ENCODE peak calls at places on chromosomes 13 and 19, in seven cellular contexts. One of them, this sample, is unnamed. For H3K9me3, the result is how much of the 10 kb centered on the place peaks cover.

GRCh38 chr13:75968103-75968838 is 332.1 kb downstream of the LMO7 start:
- DNase-seq in psoas muscle: no peak
- DNase-seq in PC-3: peak
- DNase-seq in cardiac muscle cell: no peak
- DNase-seq in lower lobe of right lung: no peak
- DNase-seq in CD4-positive, alpha-beta T cell: no peak
- DNase-seq in colonic mucosa: no peak
- DNase-seq in this sample: no peak

GRCh38 chr13:113649212-113649611 is 8.8 kb downstream of the ATP4B start:
- DNase-seq in psoas muscle: peak
- DNase-seq in PC-3: no peak
- DNase-seq in cardiac muscle cell: no peak
- DNase-seq in lower lobe of right lung: peak
- DNase-seq in CD4-positive, alpha-beta T cell: no peak
- DNase-seq in colonic mucosa: no peak
- DNase-seq in this sample: peak

GRCh38 chr13:42876810-42877550 is 95.6 kb downstream of the FAM216B start:
- DNase-seq in psoas muscle: no peak
- DNase-seq in PC-3: peak
- DNase-seq in cardiac muscle cell: no peak
- DNase-seq in lower lobe of right lung: no peak
- DNase-seq in CD4-positive, alpha-beta T cell: no peak
- DNase-seq in colonic mucosa: no peak
- DNase-seq in this sample: no peak

GRCh38 chr19:11530432-11530831 is 1.5 kb upstream of the ECSIT start:
- DNase-seq in psoas muscle: peak
- DNase-seq in PC-3: peak
- DNase-seq in cardiac muscle cell: peak
- DNase-seq in lower lobe of right lung: peak
- DNase-seq in CD4-positive, alpha-beta T cell: peak
- DNase-seq in colonic mucosa: peak
- DNase-seq in this sample: peak

GRCh38 chr13:72125561-72125960 is 258.6 kb upstream of the DACH1 start:
- DNase-seq in psoas muscle: no peak
- DNase-seq in PC-3: peak
- DNase-seq in cardiac muscle cell: no peak
- DNase-seq in lower lobe of right lung: no peak
- DNase-seq in CD4-positive, alpha-beta T cell: no peak
- DNase-seq in colonic mucosa: no peak
- DNase-seq in this sample: no peak

GRCh38 chr13:50910483-50910805 is 853 bp downstream of the RNASEH2B start:
- DNase-seq in psoas muscle: no peak
- DNase-seq in PC-3: peak
- DNase-seq in cardiac muscle cell: peak
- DNase-seq in lower lobe of right lung: no peak
- DNase-seq in CD4-positive, alpha-beta T cell: no peak
- DNase-seq in colonic mucosa: peak
- DNase-seq in this sample: peak

GRCh38 chr19:29666634-29667389 is 1.6 kb downstream of the PLEKHF1 start:
- DNase-seq in psoas muscle: peak
- DNase-seq in PC-3: no peak
- DNase-seq in cardiac muscle cell: peak
- DNase-seq in lower lobe of right lung: peak
- DNase-seq in CD4-positive, alpha-beta T cell: no peak
- DNase-seq in colonic mucosa: peak
- DNase-seq in this sample: no peak

GRCh38 chr13:112756967-112757758 is 67.3 kb downstream of the ATP11A start:
- DNase-seq in psoas muscle: peak
- DNase-seq in PC-3: no peak
- DNase-seq in cardiac muscle cell: no peak
- DNase-seq in lower lobe of right lung: no peak
- DNase-seq in CD4-positive, alpha-beta T cell: no peak
- DNase-seq in colonic mucosa: no peak
- DNase-seq in this sample: peak

GRCh38 chr13:98405107-98405571 is 171.8 kb downstream of the STK24 start:
- DNase-seq in psoas muscle: no peak
- DNase-seq in PC-3: no peak
- DNase-seq in cardiac muscle cell: peak
- DNase-seq in lower lobe of right lung: no peak
- DNase-seq in CD4-positive, alpha-beta T cell: no peak
- DNase-seq in colonic mucosa: no peak
- DNase-seq in this sample: no peak

GRCh38 chr13:51913421-51914136 is 51.8 kb downstream of the CCDC70 start:
- DNase-seq in psoas muscle: no peak
- DNase-seq in PC-3: no peak
- DNase-seq in cardiac muscle cell: peak
- DNase-seq in lower lobe of right lung: no peak
- DNase-seq in CD4-positive, alpha-beta T cell: no peak
- DNase-seq in colonic mucosa: no peak
- DNase-seq in this sample: no peak

GRCh38 chr19:54448037-54448773 is 794 bp upstream of the LENG8 start:
- DNase-seq in psoas muscle: peak
- DNase-seq in PC-3: peak
- DNase-seq in cardiac muscle cell: peak
- DNase-seq in lower lobe of right lung: peak
- DNase-seq in CD4-positive, alpha-beta T cell: peak
- DNase-seq in colonic mucosa: peak
- DNase-seq in this sample: peak

GRCh38 chr13:45527699-45528462 is 63.1 kb downstream of the COG3 start:
- DNase-seq in psoas muscle: no peak
- DNase-seq in PC-3: peak
- DNase-seq in cardiac muscle cell: no peak
- DNase-seq in lower lobe of right lung: no peak
- DNase-seq in CD4-positive, alpha-beta T cell: no peak
- DNase-seq in colonic mucosa: no peak
- DNase-seq in this sample: peak

GRCh38 chr13:60654405-60654804 is 257.4 kb downstream of the TDRD3 start:
- DNase-seq in psoas muscle: no peak
- DNase-seq in PC-3: peak
- DNase-seq in cardiac muscle cell: peak
- DNase-seq in lower lobe of right lung: no peak
- DNase-seq in CD4-positive, alpha-beta T cell: no peak
- DNase-seq in colonic mucosa: no peak
- DNase-seq in this sample: no peak

GRCh38 chr19:13154911-13155471 is 4.8 kb downstream of the IER2 start:
- DNase-seq in psoas muscle: peak
- DNase-seq in PC-3: peak
- DNase-seq in cardiac muscle cell: peak
- DNase-seq in lower lobe of right lung: peak
- DNase-seq in CD4-positive, alpha-beta T cell: peak
- DNase-seq in colonic mucosa: peak
- DNase-seq in this sample: peak

GRCh38 chr13:99981115-99982020 is at the start of gene ZIC2:
- DNase-seq in psoas muscle: no peak
- DNase-seq in PC-3: peak
- DNase-seq in cardiac muscle cell: peak
- DNase-seq in lower lobe of right lung: no peak
- DNase-seq in CD4-positive, alpha-beta T cell: no peak
- DNase-seq in colonic mucosa: no peak
- DNase-seq in this sample: no peak

GRCh38 chr19:14722127-14722526 is 32.3 kb downstream of the ZNF333 start:
- DNase-seq in psoas muscle: no peak
- DNase-seq in PC-3: no peak
- DNase-seq in cardiac muscle cell: no peak
- DNase-seq in lower lobe of right lung: no peak
- DNase-seq in CD4-positive, alpha-beta T cell: no peak
- DNase-seq in colonic mucosa: no peak
- DNase-seq in this sample: no peak
- H3K9me3 ChIP-seq in psoas muscle: half or more
- H3K9me3 ChIP-seq in PC-3: under half
- H3K9me3 ChIP-seq in cardiac muscle cell: under half
- H3K9me3 ChIP-seq in lower lobe of right lung: half or more
- H3K9me3 ChIP-seq in CD4-positive, alpha-beta T cell: half or more
- H3K9me3 ChIP-seq in colonic mucosa: under half
- H3K9me3 ChIP-seq in this sample: under half

GRCh38 chr19:45444318-45445041 is 20.8 kb upstream of the ERCC1 start:
- DNase-seq in psoas muscle: peak
- DNase-seq in PC-3: peak
- DNase-seq in cardiac muscle cell: peak
- DNase-seq in lower lobe of right lung: peak
- DNase-seq in CD4-positive, alpha-beta T cell: peak
- DNase-seq in colonic mucosa: peak
- DNase-seq in this sample: peak
- TF ChIP-seq CTCF in psoas muscle: no peak
- TF ChIP-seq CTCF in PC-3: no peak
- TF ChIP-seq CTCF in cardiac muscle cell: no peak
- TF ChIP-seq CTCF in lower lobe of right lung: no peak
- TF ChIP-seq CTCF in CD4-positive, alpha-beta T cell: no peak
- TF ChIP-seq CTCF in colonic mucosa: no peak
- TF ChIP-seq CTCF in this sample: no peak

DNA sequence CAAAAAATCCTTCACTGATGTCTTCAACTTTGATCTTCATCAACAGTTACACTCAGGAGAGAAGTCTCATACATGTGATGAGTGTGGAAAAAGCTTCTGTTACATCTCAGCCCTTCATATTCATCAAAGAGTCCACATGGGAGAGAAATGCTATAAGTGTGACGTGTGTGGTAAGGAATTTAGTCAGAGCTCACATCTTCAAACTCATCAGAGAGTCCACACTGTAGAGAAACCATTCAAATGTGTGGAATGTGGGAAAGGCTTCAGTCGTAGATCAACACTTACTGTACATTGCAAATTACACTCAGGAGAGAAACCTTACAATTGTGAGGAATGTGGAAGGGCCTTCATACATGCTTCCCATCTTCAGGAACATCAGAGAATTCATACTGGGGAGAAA is 8.4 kb upstream of the ZNF226 start:
- DNase-seq in psoas muscle: no peak
- DNase-seq in PC-3: no peak
- DNase-seq in cardiac muscle cell: no peak
- DNase-seq in lower lobe of right lung: no peak
- DNase-seq in CD4-positive, alpha-beta T cell: no peak
- DNase-seq in colonic mucosa: no peak
- DNase-seq in this sample: no peak
- H3K9me3 ChIP-seq in psoas muscle: half or more
- H3K9me3 ChIP-seq in PC-3: under half
- H3K9me3 ChIP-seq in cardiac muscle cell: under half
- H3K9me3 ChIP-seq in lower lobe of right lung: half or more
- H3K9me3 ChIP-seq in CD4-positive, alpha-beta T cell: half or more
- H3K9me3 ChIP-seq in colonic mucosa: under half
- H3K9me3 ChIP-seq in this sample: under half

GRCh38 chr19:17327654-17328516 is 6.8 kb downstream of the ANO8 start:
- DNase-seq in psoas muscle: no peak
- DNase-seq in PC-3: no peak
- DNase-seq in cardiac muscle cell: peak
- DNase-seq in lower lobe of right lung: peak
- DNase-seq in CD4-positive, alpha-beta T cell: peak
- DNase-seq in colonic mucosa: peak
- DNase-seq in this sample: peak
- TF ChIP-seq CTCF in psoas muscle: no peak
- TF ChIP-seq CTCF in PC-3: no peak
- TF ChIP-seq CTCF in cardiac muscle cell: peak
- TF ChIP-seq CTCF in lower lobe of right lung: peak
- TF ChIP-seq CTCF in CD4-positive, alpha-beta T cell: no peak
- TF ChIP-seq CTCF in colonic mucosa: peak
- TF ChIP-seq CTCF in this sample: peak

DNA sequence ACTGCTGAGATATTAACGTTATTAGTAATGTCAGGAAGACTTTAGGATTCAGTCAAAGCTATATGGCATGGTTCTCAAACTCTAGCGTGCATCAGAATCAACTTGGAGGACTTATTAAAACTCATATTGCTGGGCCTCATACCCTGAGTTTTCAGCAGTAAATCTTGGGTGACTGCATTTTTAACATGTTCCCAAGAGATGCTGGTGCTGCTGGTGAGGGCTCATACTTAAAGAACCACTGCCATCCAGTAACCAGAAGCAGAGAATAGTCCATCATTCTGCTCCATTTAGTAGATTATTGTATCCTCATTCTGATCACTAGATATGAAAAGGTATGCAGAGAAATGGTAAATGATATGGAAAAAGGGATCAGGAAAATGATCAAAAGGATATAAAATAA is 7.9 kb downstream of the GPR12 start:
- DNase-seq in psoas muscle: no peak
- DNase-seq in PC-3: no peak
- DNase-seq in cardiac muscle cell: no peak
- DNase-seq in lower lobe of right lung: no peak
- DNase-seq in CD4-positive, alpha-beta T cell: no peak
- DNase-seq in colonic mucosa: no peak
- DNase-seq in this sample: no peak
- H3K9me3 ChIP-seq in psoas muscle: under half
- H3K9me3 ChIP-seq in PC-3: under half
- H3K9me3 ChIP-seq in cardiac muscle cell: under half
- H3K9me3 ChIP-seq in lower lobe of right lung: under half
- H3K9me3 ChIP-seq in CD4-positive, alpha-beta T cell: under half
- H3K9me3 ChIP-seq in colonic mucosa: under half
- H3K9me3 ChIP-seq in this sample: under half

DNA sequence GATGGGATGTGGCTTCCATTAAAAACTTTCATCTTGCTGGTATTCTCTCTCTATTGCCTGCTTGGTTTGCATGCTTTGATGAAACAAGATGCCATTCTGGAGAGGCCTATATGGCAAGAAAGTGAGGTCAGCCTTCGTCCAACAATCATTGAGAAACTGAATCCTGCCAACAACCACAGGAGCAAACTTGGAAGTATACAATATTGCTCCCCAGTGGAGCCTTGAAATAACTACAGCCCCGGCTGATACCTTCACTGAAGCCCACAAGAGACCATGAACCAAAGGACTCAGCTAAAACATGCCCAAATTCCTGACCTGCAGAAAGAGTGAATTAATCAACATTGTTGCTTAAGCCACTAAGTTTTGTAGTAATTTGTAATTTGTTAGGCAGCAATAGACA is 82.5 kb upstream of the FGF14 start:
- DNase-seq in psoas muscle: no peak
- DNase-seq in PC-3: no peak
- DNase-seq in cardiac muscle cell: peak
- DNase-seq in lower lobe of right lung: no peak
- DNase-seq in CD4-positive, alpha-beta T cell: no peak
- DNase-seq in colonic mucosa: no peak
- DNase-seq in this sample: no peak
- TF ChIP-seq CTCF in psoas muscle: no peak
- TF ChIP-seq CTCF in PC-3: peak
- TF ChIP-seq CTCF in cardiac muscle cell: no peak
- TF ChIP-seq CTCF in lower lobe of right lung: no peak
- TF ChIP-seq CTCF in CD4-positive, alpha-beta T cell: no peak
- TF ChIP-seq CTCF in colonic mucosa: no peak
- TF ChIP-seq CTCF in this sample: peak

GRCh38 chr19:38710928-38711725 is 33.1 kb downstream of the CAPN12 start:
- DNase-seq in psoas muscle: peak
- DNase-seq in PC-3: no peak
- DNase-seq in cardiac muscle cell: no peak
- DNase-seq in lower lobe of right lung: no peak
- DNase-seq in CD4-positive, alpha-beta T cell: no peak
- DNase-seq in colonic mucosa: no peak
- DNase-seq in this sample: no peak

GRCh38 chr19:38713227-38713649 is 31.0 kb downstream of the CAPN12 start:
- DNase-seq in psoas muscle: peak
- DNase-seq in PC-3: no peak
- DNase-seq in cardiac muscle cell: no peak
- DNase-seq in lower lobe of right lung: no peak
- DNase-seq in CD4-positive, alpha-beta T cell: no peak
- DNase-seq in colonic mucosa: peak
- DNase-seq in this sample: no peak

GRCh38 chr19:38711726-38712153 is 32.5 kb downstream of the CAPN12 start:
- DNase-seq in psoas muscle: peak
- DNase-seq in PC-3: no peak
- DNase-seq in cardiac muscle cell: no peak
- DNase-seq in lower lobe of right lung: peak
- DNase-seq in CD4-positive, alpha-beta T cell: no peak
- DNase-seq in colonic mucosa: no peak
- DNase-seq in this sample: no peak

GRCh38 chr19:38713865-38714264 is 30.4 kb downstream of the CAPN12 start:
- DNase-seq in psoas muscle: no peak
- DNase-seq in PC-3: no peak
- DNase-seq in cardiac muscle cell: no peak
- DNase-seq in lower lobe of right lung: no peak
- DNase-seq in CD4-positive, alpha-beta T cell: no peak
- DNase-seq in colonic mucosa: no peak
- DNase-seq in this sample: no peak

GRCh38 chr19:38712161-38712748 is 32.0 kb downstream of the CAPN12 start:
- DNase-seq in psoas muscle: no peak
- DNase-seq in PC-3: no peak
- DNase-seq in cardiac muscle cell: no peak
- DNase-seq in lower lobe of right lung: no peak
- DNase-seq in CD4-positive, alpha-beta T cell: no peak
- DNase-seq in colonic mucosa: no peak
- DNase-seq in this sample: no peak
- H3K9me3 ChIP-seq in psoas muscle: under half
- H3K9me3 ChIP-seq in PC-3: under half
- H3K9me3 ChIP-seq in cardiac muscle cell: under half
- H3K9me3 ChIP-seq in lower lobe of right lung: under half
- H3K9me3 ChIP-seq in CD4-positive, alpha-beta T cell: under half
- H3K9me3 ChIP-seq in colonic mucosa: under half
- H3K9me3 ChIP-seq in this sample: under half